ENCODE peak calls at places on chromosomes 16 and 17, in ten cellular contexts. T is RPMI7951; S is smooth muscle cell of the brain vasculature; K is HEK293T; X is activated CD4-positive, alpha-beta T cell treated with anti-CD3 and anti-CD28 coated beads, Interleukin-2, amount 10 ng/mL, durations not matched to agents 7 days and 5 days; D is A673; Q is natural killer cell; E is CD4-positive, alpha-beta memory T cell; B is RPMI8226; V is brain microvascular endothelial cell. J is an unnamed sample.

GRCh38 chr17:79923974-79924638 is 84.9 kb upstream of the CBX4 start:
- DNase-seq in T (no peak), B (peak; percentile 70), Q (no peak), D (peak; percentile 71), E (peak; percentile 16), K (peak; percentile 87), X (peak; percentile 44), V (no peak), S (no peak), J (no peak)

GRCh38 chr17:74547736-74548135 is 1.8 kb upstream of the CD300C start:
- DNase-seq in E (no peak), T (peak; percentile 42), B (peak; percentile 67), K (no peak), S (no peak), V (no peak), D (no peak), X (peak; percentile 50), Q (no peak), J (no peak)

GRCh38 chr17:34637548-34638525 is 58.5 kb downstream of the TMEM132E start:
- DNase-seq in K (peak; percentile 73), V (peak; percentile 25), D (peak; percentile 66), T (peak; percentile 52), B (peak; percentile 85), Q (peak; percentile 71), S (peak; percentile 21), E (peak; percentile 78), X (peak; percentile 85), J (no peak)

GRCh38 chr17:53218723-53219122 is 604.0 kb upstream of the KIF2B start:
- DNase-seq in E (no peak), T (no peak), S (no peak), X (no peak), Q (no peak), K (no peak), V (no peak), D (no peak), B (no peak), J (no peak)

GRCh38 chr17:57803026-57803425 is 46.8 kb downstream of the MRPS23 start:
- DNase-seq in X (no peak), K (no peak), T (no peak), D (no peak), S (no peak), Q (no peak), B (no peak), V (no peak), E (no peak), J (no peak)

GRCh38 chr17:50102164-50102991 is 7.2 kb downstream of the PDK2 start:
- DNase-seq in X (no peak), V (no peak), S (no peak), B (no peak), T (peak; percentile 23), D (no peak), E (no peak), Q (no peak), K (no peak), J (no peak)

GRCh38 chr16:72474511-72475123 is 302.7 kb upstream of the PMFBP1 start:
- DNase-seq in S (no peak), T (peak; percentile 83), E (no peak), K (no peak), B (no peak), Q (no peak), V (peak; percentile 81), D (no peak), X (no peak), J (no peak)

GRCh38 chr17:28282596-28282995 is 36.4 kb upstream of the TMEM97 start:
- DNase-seq in V (peak; percentile 88), T (peak; percentile 67), S (peak; percentile 59), K (no peak), D (peak; percentile 47), Q (no peak), X (no peak), B (no peak), E (no peak), J (peak; percentile 15)

GRCh38 chr17:47066095-47066494 is 87.0 kb upstream of the RPRML start:
- DNase-seq in E (no peak), X (no peak), V (no peak), T (no peak), K (no peak), B (no peak), Q (no peak), D (no peak), S (no peak), J (no peak)

GRCh38 chr16:10949424-10949970 is 5.1 kb downstream of the CLEC16A start:
- DNase-seq in X (peak; percentile 79), E (peak; percentile 53), V (no peak), D (peak; percentile 89), S (no peak), Q (no peak), K (no peak), T (peak; percentile 22), B (peak; percentile 66), J (no peak)

J was measured in brain pericyte.